ENCODE peak calls at places on chromosomes 12 and 14, in five cellular contexts. U, L, V, E and B are unnamed samples.
A peak's percentile ranks its signal among the peaks of the same experiment; 100 is the strongest.

GRCh38 chr12:104596128-104596799 is 139.5 kb downstream of the CHST11 start:
- DNase-seq in U (no peak), L (no peak), V (no peak), E (no peak), B (no peak)

GRCh38 chr12:67772276-67773169 is 124.0 kb downstream of the DYRK2 start:
- DNase-seq in U (no peak), L (no peak), V (peak; percentile 75), E (no peak), B (no peak)

GRCh38 chr14:50447491-50447890 is 50.8 kb upstream of the CDKL1 start:
- DNase-seq in U (no peak), L (no peak), V (no peak), E (no peak), B (no peak)

GRCh38 chr12:94770397-94770759 is 120.0 kb upstream of the TMCC3 start:
- DNase-seq in U (no peak), L (no peak), V (no peak), E (no peak), B (no peak)

GRCh38 chr14:35506927-35507326 is 27.0 kb upstream of the INSM2 start:
- DNase-seq in U (no peak), L (no peak), V (no peak), E (no peak), B (no peak)

GRCh38 chr12:4564819-4565218 is 2.8 kb downstream of the DYRK4 start:
- DNase-seq in U (no peak), L (no peak), V (no peak), E (no peak), B (no peak)

GRCh38 chr14:99064262-99064954 is 207.6 kb downstream of the BCL11B start:
- DNase-seq in U (no peak), L (no peak), V (no peak), E (no peak), B (no peak)

GRCh38 chr12:50932787-50933280 is 19.5 kb upstream of the HIGD1C start:
- DNase-seq in U (no peak), L (no peak), V (no peak), E (no peak), B (no peak)

GRCh38 chr14:88212691-88213090 is 110.4 kb downstream of the KCNK10 start:
- DNase-seq in U (no peak), L (no peak), V (no peak), E (no peak), B (no peak)

GRCh38 chr12:89470741-89471504 is 53.7 kb downstream of the GALNT4 start:
- DNase-seq in U (peak; percentile 36), L (no peak), V (no peak), E (no peak), B (peak; percentile 30)

GRCh38 chr14:32761381-32761968 is 177.2 kb upstream of the NPAS3 start:
- DNase-seq in U (no peak), L (no peak), V (no peak), E (no peak), B (no peak)